ENCODE peak calls at places on chromosomes 4 and X, in eight cellular contexts. E is suprapubic skin; W is transverse colon; M is hepatocyte; X is upper lobe of right lung; U is fibroblast of lung; O is CD8-positive, alpha-beta T cell; Y is uterus. T is an unnamed sample.

GRCh38 chr4:68271851-68272756 is 26.6 kb upstream of the TMPRSS11B start:
- DNase-seq in Y (no peak), X (no peak), W (no peak), E (no peak), U (peak), O (no peak), M (peak), T (no peak)

GRCh38 chrX:133961046-133961445 is 24.3 kb downstream of the GPC3 start:
- DNase-seq in M (no peak), X (no peak), O (no peak), U (no peak), Y (no peak), W (no peak), E (no peak), T (no peak)

GRCh38 chr4:106414366-106414765 is 45.8 kb upstream of the GIMD1 start:
- DNase-seq in X (no peak), M (no peak), Y (no peak), E (no peak), O (no peak), W (no peak), U (no peak), T (no peak)

GRCh38 chrX:66074920-66075879 is 35.3 kb upstream of the VSIG4 start:
- DNase-seq in U (no peak), X (no peak), Y (no peak), O (peak), M (no peak), E (no peak), W (peak), T (no peak)

GRCh38 chr4:113979157-113979972 is at the start of gene ARSJ:
- DNase-seq in Y (peak), U (peak), M (peak), X (peak), W (peak), E (no peak), O (no peak), T (peak)

GRCh38 chr4:118753685-118754084 is 68.5 kb downstream of the METTL14 start:
- DNase-seq in M (no peak), X (no peak), U (no peak), E (no peak), Y (no peak), O (no peak), W (no peak), T (no peak)

GRCh38 chr4:28557755-28558154 is 1697.1 kb downstream of the STIM2 start:
- DNase-seq in O (no peak), M (no peak), E (no peak), Y (no peak), W (no peak), X (no peak), U (peak), T (no peak)

GRCh38 chr4:10534820-10535219 is 77.6 kb upstream of the ZNF518B start:
- DNase-seq in U (no peak), W (no peak), M (no peak), O (no peak), Y (no peak), E (no peak), X (no peak), T (no peak)

GRCh38 chrX:40006025-40007017 is 91.4 kb downstream of the BCOR start:
- DNase-seq in O (no peak), E (no peak), Y (peak), W (peak), M (peak), U (no peak), X (peak), T (peak)

GRCh38 chr4:48949518-48950207 is 36.4 kb upstream of the CWH43 start:
- DNase-seq in U (no peak), O (no peak), M (no peak), Y (no peak), X (no peak), W (no peak), E (no peak), T (no peak)

GRCh38 chrX:108163333-108164082 is 71.9 kb downstream of the ATG4A start:
- DNase-seq in O (no peak), W (no peak), M (no peak), Y (no peak), E (no peak), X (no peak), U (no peak), T (no peak)

GRCh38 chr4:176340871-176341685 is 21.3 kb downstream of the SPCS3 start:
- DNase-seq in M (peak), X (no peak), W (no peak), E (no peak), U (peak), Y (no peak), O (no peak), T (no peak)

GRCh38 chrX:133350751-133351150 is 64.5 kb downstream of the GPC4 start:
- DNase-seq in O (no peak), X (no peak), M (peak), E (no peak), U (peak), Y (peak), W (peak), T (peak)

GRCh38 chr4:55184600-55185523 is 59.5 kb upstream of the KDR start:
- DNase-seq in X (no peak), Y (peak), W (peak), U (peak), M (peak), O (no peak), E (no peak), T (no peak)

GRCh38 chrX:69307736-69308135 is 142.5 kb upstream of the PJA1 start:
- DNase-seq in X (no peak), E (no peak), O (no peak), W (no peak), U (no peak), Y (no peak), M (no peak), T (no peak)

GRCh38 chrX:27918799-27919198 is 62.5 kb downstream of the DCAF8L1 start:
- DNase-seq in E (no peak), Y (no peak), M (peak), U (peak), X (no peak), O (no peak), W (peak), T (no peak)

GRCh38 chr4:103150677-103151076 is 47.5 kb downstream of the CENPE start:
- DNase-seq in U (no peak), M (no peak), W (no peak), O (no peak), X (no peak), E (no peak), Y (no peak), T (no peak)

GRCh38 chr4:163611172-163611571 is 116.7 kb downstream of the TMA16 start:
- DNase-seq in Y (no peak), O (no peak), U (no peak), M (no peak), X (no peak), W (no peak), E (no peak), T (no peak)

GRCh38 chrX:109862386-109862910 is 129.4 kb upstream of the ACSL4 start:
- DNase-seq in Y (no peak), X (no peak), M (no peak), O (no peak), W (no peak), U (no peak), E (no peak), T (no peak)

GRCh38 chrX:56783996-56784620 is 55.1 kb downstream of the NBDY start:
- DNase-seq in M (no peak), W (no peak), X (peak), U (no peak), E (no peak), O (no peak), Y (no peak), T (peak)

GRCh38 chr4:126182801-126183200 is 868.0 kb downstream of the FAT4 start:
- DNase-seq in U (peak), W (no peak), E (no peak), Y (no peak), M (no peak), O (no peak), X (no peak), T (no peak)

GRCh38 chr4:47187608-47188007 is 156.2 kb downstream of the GABRB1 start:
- DNase-seq in Y (no peak), E (no peak), U (no peak), M (no peak), O (no peak), W (no peak), X (no peak), T (no peak)

GRCh38 chrX:92232182-92232581 is 453.0 kb downstream of the PCDH11X start:
- DNase-seq in Y (no peak), U (peak), E (no peak), W (no peak), X (no peak), O (no peak), M (peak), T (no peak)

GRCh38 chrX:135632353-135632752 is 81.1 kb upstream of the CT45A1 start:
- DNase-seq in X (no peak), E (no peak), M (no peak), O (no peak), Y (no peak), U (no peak), W (no peak), T (no peak)

GRCh38 chrX:50098749-50099148 is 102.1 kb downstream of the AKAP4 start:
- DNase-seq in Y (no peak), W (no peak), U (no peak), E (no peak), M (no peak), X (no peak), O (no peak), T (no peak)

GRCh38 chrX:46328133-46328532 is 217.1 kb downstream of the ZNF674 start:
- DNase-seq in O (no peak), X (no peak), E (no peak), W (no peak), M (no peak), U (no peak), Y (no peak), T (no peak)

GRCh38 chrX:108219949-108220601 is 128.5 kb downstream of the ATG4A start:
- DNase-seq in W (no peak), U (no peak), E (no peak), X (no peak), O (no peak), Y (no peak), M (no peak), T (no peak)

GRCh38 chr4:163161536-163162205 is 5.0 kb downstream of the NAF1 start:
- DNase-seq in M (no peak), O (no peak), Y (no peak), W (no peak), X (no peak), E (no peak), U (peak), T (no peak)

GRCh38 chr4:140359571-140360427 is 13.6 kb upstream of the SCOC start:
- DNase-seq in U (peak), X (peak), Y (peak), W (peak), E (peak), O (peak), M (peak), T (peak)

GRCh38 chr4:83178029-83178428 is 63.5 kb upstream of the PLAC8 start:
- DNase-seq in M (no peak), O (no peak), E (no peak), U (no peak), X (no peak), Y (no peak), W (no peak), T (no peak)

GRCh38 chrX:20547649-20548051 is 280.9 kb upstream of the RPS6KA3 start:
- DNase-seq in U (peak), M (peak), X (no peak), O (no peak), Y (peak), E (no peak), W (peak), T (peak)

GRCh38 chr4:99790796-99791617 is 25.6 kb upstream of the DAPP1 start:
- DNase-seq in W (no peak), M (no peak), U (peak), E (no peak), O (no peak), X (no peak), Y (no peak), T (no peak)

GRCh38 chrX:108397627-108398392 is 40.4 kb downstream of the COL4A6 start:
- DNase-seq in W (no peak), U (peak), M (no peak), X (no peak), Y (no peak), E (no peak), O (no peak), T (no peak)

GRCh38 chr4:17468638-17469221 is 43.2 kb downstream of the QDPR start:
- DNase-seq in M (peak), U (peak), Y (no peak), O (no peak), X (no peak), W (no peak), E (no peak), T (no peak)

GRCh38 chr4:168484626-168485025 is 4.3 kb upstream of the DDX60L start:
- DNase-seq in Y (no peak), U (peak), W (no peak), O (no peak), M (peak), E (no peak), X (no peak), T (no peak)

GRCh38 chr4:168384437-168385141 is 66.0 kb upstream of the DDX60 start:
- DNase-seq in X (no peak), Y (no peak), O (no peak), W (peak), U (no peak), E (no peak), M (peak), T (no peak)

GRCh38 chr4:17038510-17039176 is 140.2 kb upstream of the LDB2 start:
- DNase-seq in E (no peak), O (no peak), W (no peak), X (no peak), U (no peak), Y (no peak), M (no peak), T (no peak)

DNA sequence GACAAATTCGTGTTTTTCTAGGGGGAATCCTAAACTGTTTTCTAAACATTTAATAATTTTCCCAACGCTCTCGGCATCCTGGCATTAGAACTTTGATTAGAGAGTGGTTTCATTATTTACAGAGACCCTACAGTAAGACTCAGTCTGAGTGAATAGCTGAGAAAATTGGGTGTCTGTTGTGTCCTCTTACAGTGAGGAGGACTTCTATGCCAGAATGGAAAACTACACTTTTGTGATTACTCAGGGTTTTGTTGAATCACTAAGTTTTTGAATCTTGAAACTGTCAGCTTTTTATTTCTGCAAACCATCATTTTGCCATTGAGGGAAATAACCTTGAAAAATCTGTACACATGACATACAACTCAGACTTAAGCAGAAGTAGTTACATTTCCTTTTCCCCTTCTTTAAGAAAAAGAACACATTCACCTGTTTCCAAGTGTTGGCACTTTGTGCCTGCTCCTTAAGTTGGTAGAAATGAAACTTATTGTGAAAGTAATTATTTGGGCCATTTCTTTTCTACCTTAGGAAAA is 117.5 kb upstream of the RASGEF1B start:
- DNase-seq in E (no peak), W (no peak), X (no peak), O (no peak), M (no peak), U (no peak), Y (no peak), T (no peak)
- H3K27ac ChIP-seq in E (no peak), W (no peak), X (no peak), O (no peak), M (no peak), U (no peak), Y (no peak), T (no peak)

GRCh38 chrX:47539860-47540259 is 21.1 kb upstream of the ARAF start:
- DNase-seq in X (no peak), M (no peak), O (no peak), W (no peak), U (peak), Y (no peak), E (no peak), T (no peak)

GRCh38 chrX:47543496-47543895 is 17.5 kb upstream of the ARAF start:
- DNase-seq in U (no peak), O (no peak), E (no peak), Y (no peak), W (no peak), X (no peak), M (no peak), T (no peak)

DNA sequence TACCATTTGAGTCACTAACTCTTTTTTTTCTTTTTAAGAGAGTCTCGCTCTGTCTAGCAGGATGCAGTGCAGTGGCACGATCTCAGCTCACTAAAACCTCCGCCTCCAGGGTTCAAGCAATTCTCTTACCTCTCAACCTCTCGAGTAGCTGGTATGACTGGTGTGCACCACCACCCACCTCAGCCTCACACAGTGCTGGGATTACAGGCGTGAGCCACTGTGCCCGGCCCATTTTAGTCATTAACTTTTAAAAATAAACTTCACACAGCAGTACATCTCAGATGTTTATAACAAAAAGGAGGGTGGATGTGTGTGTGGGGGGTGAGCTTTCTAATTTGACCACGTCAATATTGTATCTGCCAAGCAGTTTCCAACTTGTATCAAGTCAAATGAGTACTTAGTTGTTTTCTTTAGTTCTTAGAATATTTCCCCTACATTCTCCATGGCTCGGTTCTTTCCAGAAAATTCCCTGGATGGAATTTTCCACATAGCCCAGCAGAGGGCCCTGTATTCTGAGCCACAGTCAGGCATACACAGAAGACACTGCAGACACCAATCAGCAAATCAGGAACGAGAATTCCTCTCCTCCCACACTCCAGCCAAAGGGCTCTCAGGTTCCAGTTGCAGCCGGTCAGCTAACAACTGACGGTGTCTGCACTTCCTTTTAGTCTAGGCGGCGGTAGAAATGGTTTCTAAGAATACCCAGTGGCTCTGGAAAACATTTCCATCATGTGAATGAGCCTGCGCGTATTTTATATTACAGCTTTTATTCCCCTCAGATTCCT is 20.1 kb upstream of the ARAF start:
- DNase-seq in O (no peak), Y (peak), X (peak), E (no peak), M (peak), W (peak), U (peak), T (peak)
- H3K4me3 ChIP-seq in O (no peak), Y (no peak), X (no peak), E (no peak), M (no peak), W (no peak), U (no peak), T (no peak)

GRCh38 chrX:51459125-51459524 is 37.3 kb downstream of the NUDT11 start:
- DNase-seq in E (no peak), W (no peak), U (peak), O (no peak), X (no peak), M (peak), Y (no peak), T (no peak)
- TF ChIP-seq CTCF in E (no peak), W (no peak), U (peak), O (no peak), X (peak), M (peak), Y (no peak), T (peak)

DNA sequence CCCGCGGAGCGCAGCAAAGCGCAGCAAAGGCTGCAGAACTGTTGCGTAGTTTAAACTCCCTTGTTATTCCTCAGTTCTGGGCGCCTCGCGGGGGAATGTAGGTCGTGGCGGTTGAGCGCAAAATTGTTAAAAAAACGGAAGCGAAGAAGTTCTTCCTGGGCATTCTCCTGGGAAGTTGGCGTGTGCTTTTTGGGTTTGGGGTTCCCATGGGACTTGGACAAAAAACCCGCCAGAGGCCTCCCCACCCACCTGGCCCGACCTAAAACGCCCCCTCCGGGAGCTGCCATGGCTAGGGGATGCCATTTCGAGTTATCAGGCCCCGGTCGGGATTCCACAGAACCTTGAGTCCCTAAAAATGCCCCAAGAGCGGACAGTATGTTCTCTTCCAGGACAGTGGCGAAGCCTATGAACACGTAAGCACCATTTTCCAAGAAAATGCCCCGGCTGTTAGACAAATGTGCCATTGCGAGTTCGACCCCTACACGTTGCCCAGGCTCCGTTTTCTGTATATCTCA is 8.9 kb downstream of the ZIC3 start:
- DNase-seq in M (no peak), W (no peak), X (no peak), U (no peak), Y (no peak), E (no peak), O (no peak), T (no peak)
- H3K27ac ChIP-seq in M (no peak), W (no peak), X (no peak), U (no peak), Y (no peak), E (no peak), O (no peak), T (no peak)

DNA sequence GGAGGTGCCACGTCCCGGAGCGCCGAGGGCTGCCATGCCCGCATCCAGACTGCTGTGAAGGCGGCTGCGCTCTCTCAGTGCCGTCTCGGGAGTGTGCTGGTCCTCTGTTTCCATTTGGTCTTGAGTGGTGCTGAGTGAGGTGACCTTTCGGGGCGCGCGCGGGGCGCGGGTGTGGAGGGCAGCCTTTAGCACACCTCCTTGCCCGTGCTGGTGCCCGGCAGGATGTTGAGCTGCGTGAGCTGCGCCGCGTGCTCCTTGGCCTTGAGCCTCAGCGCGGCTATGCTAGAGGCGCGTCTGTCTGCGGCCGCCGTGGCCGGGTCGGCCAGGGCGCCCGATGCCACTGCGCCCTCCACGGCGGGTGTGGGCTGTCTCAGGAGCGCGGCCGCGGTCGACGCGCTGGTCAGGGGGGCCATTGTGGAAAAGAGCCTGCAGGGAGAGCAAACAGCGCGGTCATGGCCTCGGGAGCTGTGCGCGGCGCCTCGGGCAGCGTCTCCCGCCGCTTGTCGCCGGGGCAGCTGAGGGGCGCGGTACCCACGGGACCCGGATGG is 11.2 kb downstream of the ARX start:
- DNase-seq in X (no peak), M (no peak), O (no peak), W (no peak), Y (no peak), U (no peak), E (no peak), T (peak)
- H3K4me3 ChIP-seq in X (no peak), M (no peak), O (no peak), W (no peak), Y (no peak), U (no peak), E (peak), T (no peak)

GRCh38 chr4:7788193-7788592 is 151.5 kb downstream of the AFAP1 start:
- DNase-seq in U (no peak), M (no peak), Y (no peak), X (peak), E (no peak), W (no peak), O (no peak), T (no peak)
- TF ChIP-seq CTCF in U (no peak), M (no peak), Y (no peak), X (no peak), E (no peak), W (no peak), O (no peak), T (no peak)